ENCODE peak calls at places on chromosomes 7 and 10, in five cellular contexts. One of them, this sample, is unnamed.

GRCh38 chr10:110563132-110563531 is 4.4 kb upstream of the SMC3 start:
- DNase-seq in AG10803: no peak
- DNase-seq in lower lobe of right lung: no peak
- DNase-seq in fibroblast of pulmonary artery: no peak
- DNase-seq in neural crest cell: no peak
- DNase-seq in this sample: no peak

GRCh38 chr10:3887885-3888476 is 103.0 kb upstream of the KLF6 start:
- DNase-seq in neural crest cell: no peak
- DNase-seq in fibroblast of pulmonary artery: peak; percentile 96
- DNase-seq in lower lobe of right lung: no peak
- DNase-seq in AG10803: peak; percentile 91
- DNase-seq in this sample: peak; percentile 70

GRCh38 chr10:34815174-34816066 is at the start of gene PARD3:
- DNase-seq in lower lobe of right lung: peak; percentile 73
- DNase-seq in AG10803: peak; percentile 51
- DNase-seq in neural crest cell: peak; percentile 54
- DNase-seq in fibroblast of pulmonary artery: peak; percentile 69
- DNase-seq in this sample: peak; percentile 23

GRCh38 chr7:18590744-18591340 is 95.3 kb downstream of the HDAC9 start:
- DNase-seq in fibroblast of pulmonary artery: peak; percentile 84
- DNase-seq in AG10803: peak; percentile 78
- DNase-seq in neural crest cell: no peak
- DNase-seq in lower lobe of right lung: no peak
- DNase-seq in this sample: no peak

GRCh38 chr10:49749144-49749543 is 13.0 kb downstream of the OGDHL start:
- DNase-seq in neural crest cell: no peak
- DNase-seq in lower lobe of right lung: no peak
- DNase-seq in fibroblast of pulmonary artery: no peak
- DNase-seq in AG10803: no peak
- DNase-seq in this sample: no peak

GRCh38 chr7:116316838-116317612 is 106.7 kb downstream of the TES start:
- DNase-seq in fibroblast of pulmonary artery: peak; percentile 98
- DNase-seq in AG10803: peak; percentile 99
- DNase-seq in neural crest cell: peak; percentile 17
- DNase-seq in lower lobe of right lung: no peak
- DNase-seq in this sample: peak; percentile 28

GRCh38 chr10:98790817-98791216 is 344.1 kb upstream of the HPS1 start:
- DNase-seq in lower lobe of right lung: no peak
- DNase-seq in fibroblast of pulmonary artery: peak; percentile 4
- DNase-seq in neural crest cell: no peak
- DNase-seq in AG10803: no peak
- DNase-seq in this sample: no peak

GRCh38 chr7:27603813-27604212 is 58.9 kb downstream of the HIBADH start:
- DNase-seq in AG10803: no peak
- DNase-seq in fibroblast of pulmonary artery: no peak
- DNase-seq in neural crest cell: no peak
- DNase-seq in lower lobe of right lung: no peak
- DNase-seq in this sample: no peak

GRCh38 chr10:37857287-37858211 is at the start of gene ZNF248:
- DNase-seq in fibroblast of pulmonary artery: peak; percentile 98
- DNase-seq in AG10803: peak; percentile 96
- DNase-seq in lower lobe of right lung: peak; percentile 97
- DNase-seq in neural crest cell: peak; percentile 66
- DNase-seq in this sample: peak; percentile 95

GRCh38 chr10:1100691-1101368 is 44.6 kb downstream of the WDR37 start:
- DNase-seq in AG10803: no peak
- DNase-seq in neural crest cell: no peak
- DNase-seq in lower lobe of right lung: no peak
- DNase-seq in fibroblast of pulmonary artery: no peak
- DNase-seq in this sample: no peak

GRCh38 chr7:77348371-77348813 is 67.8 kb downstream of the GSAP start:
- DNase-seq in neural crest cell: no peak
- DNase-seq in AG10803: peak; percentile 21
- DNase-seq in lower lobe of right lung: no peak
- DNase-seq in fibroblast of pulmonary artery: peak; percentile 95
- DNase-seq in this sample: no peak

GRCh38 chr10:129971381-129972144 is 7.5 kb upstream of the EBF3 start:
- DNase-seq in fibroblast of pulmonary artery: peak; percentile 65
- DNase-seq in lower lobe of right lung: peak; percentile 70
- DNase-seq in AG10803: peak; percentile 51
- DNase-seq in neural crest cell: no peak
- DNase-seq in this sample: peak; percentile 64

GRCh38 chr10:96222908-96223307 is 48.5 kb downstream of the BLNK start:
- DNase-seq in neural crest cell: no peak
- DNase-seq in AG10803: no peak
- DNase-seq in fibroblast of pulmonary artery: no peak
- DNase-seq in lower lobe of right lung: no peak
- DNase-seq in this sample: no peak
- TF ChIP-seq CTCF in neural crest cell: no peak
- TF ChIP-seq CTCF in AG10803: no peak
- TF ChIP-seq CTCF in fibroblast of pulmonary artery: no peak
- TF ChIP-seq CTCF in lower lobe of right lung: no peak
- TF ChIP-seq CTCF in this sample: no peak

GRCh38 chr7:40680657-40681056 is 545.9 kb downstream of the SUGCT start:
- DNase-seq in lower lobe of right lung: no peak
- DNase-seq in AG10803: peak; percentile 16
- DNase-seq in neural crest cell: no peak
- DNase-seq in fibroblast of pulmonary artery: peak; percentile 52
- DNase-seq in this sample: peak; percentile 3
- TF ChIP-seq CTCF in lower lobe of right lung: peak; percentile 33
- TF ChIP-seq CTCF in AG10803: peak; percentile 55
- TF ChIP-seq CTCF in neural crest cell: peak; percentile 56
- TF ChIP-seq CTCF in fibroblast of pulmonary artery: peak; percentile 58
- TF ChIP-seq CTCF in this sample: peak; percentile 58

GRCh38 chr7:75961194-75961593 is 33.2 kb downstream of the TMEM120A start:
- DNase-seq in neural crest cell: no peak
- DNase-seq in AG10803: no peak
- DNase-seq in fibroblast of pulmonary artery: no peak
- DNase-seq in lower lobe of right lung: no peak
- DNase-seq in this sample: no peak
- TF ChIP-seq CTCF in neural crest cell: peak; percentile 38
- TF ChIP-seq CTCF in AG10803: no peak
- TF ChIP-seq CTCF in fibroblast of pulmonary artery: no peak
- TF ChIP-seq CTCF in lower lobe of right lung: no peak
- TF ChIP-seq CTCF in this sample: no peak

GRCh38 chr10:14478639-14479038 is 147.9 kb upstream of the FRMD4A start:
- DNase-seq in neural crest cell: peak; percentile 28
- DNase-seq in AG10803: peak; percentile 84
- DNase-seq in lower lobe of right lung: no peak
- DNase-seq in fibroblast of pulmonary artery: peak; percentile 80
- DNase-seq in this sample: peak; percentile 35
- TF ChIP-seq CTCF in neural crest cell: peak; percentile 71
- TF ChIP-seq CTCF in AG10803: peak; percentile 85
- TF ChIP-seq CTCF in lower lobe of right lung: peak; percentile 45
- TF ChIP-seq CTCF in fibroblast of pulmonary artery: peak; percentile 72
- TF ChIP-seq CTCF in this sample: peak; percentile 56

GRCh38 chr7:65750511-65751344 is 122.1 kb upstream of the VKORC1L1 start:
- DNase-seq in lower lobe of right lung: peak; percentile 96
- DNase-seq in fibroblast of pulmonary artery: peak; percentile 87
- DNase-seq in AG10803: peak; percentile 86
- DNase-seq in neural crest cell: peak; percentile 82
- DNase-seq in this sample: peak; percentile 91
- TF ChIP-seq CTCF in lower lobe of right lung: peak; percentile 37
- TF ChIP-seq CTCF in fibroblast of pulmonary artery: no peak
- TF ChIP-seq CTCF in AG10803: peak; percentile 4
- TF ChIP-seq CTCF in neural crest cell: no peak
- TF ChIP-seq CTCF in this sample: no peak